ENCODE peak calls at places on chromosome 1, in four cellular contexts. One of them, this sample, is unnamed. For H3K4me1, the result is how much of the 10 kb centered on the place peaks cover.

GRCh38 chr1:114083186-114083585 is 70.5 kb downstream of the SYT6 start:
- DNase-seq in CD4-positive, CD25-positive, alpha-beta regulatory T cell: no peak
- DNase-seq in IMR-90: no peak
- DNase-seq in breast epithelium: no peak
- DNase-seq in this sample: no peak

GRCh38 chr1:67618285-67619018 is 66.5 kb upstream of the GADD45A start:
- DNase-seq in CD4-positive, CD25-positive, alpha-beta regulatory T cell: no peak
- DNase-seq in IMR-90: peak
- DNase-seq in breast epithelium: peak
- DNase-seq in this sample: peak

GRCh38 chr1:44894591-44894990 is 51.5 kb upstream of the PTCH2 start:
- DNase-seq in CD4-positive, CD25-positive, alpha-beta regulatory T cell: no peak
- DNase-seq in IMR-90: peak
- DNase-seq in breast epithelium: no peak
- DNase-seq in this sample: peak

GRCh38 chr1:115275216-115275615 is 62.8 kb downstream of the NGF start:
- DNase-seq in CD4-positive, CD25-positive, alpha-beta regulatory T cell: peak
- DNase-seq in IMR-90: peak
- DNase-seq in breast epithelium: no peak
- DNase-seq in this sample: no peak

GRCh38 chr1:229300099-229300757 is 29.3 kb downstream of the RAB4A start:
- DNase-seq in CD4-positive, CD25-positive, alpha-beta regulatory T cell: no peak
- DNase-seq in IMR-90: no peak
- DNase-seq in breast epithelium: no peak
- DNase-seq in this sample: no peak

GRCh38 chr1:204102029-204102611 is 29.2 kb downstream of the SOX13 start:
- DNase-seq in CD4-positive, CD25-positive, alpha-beta regulatory T cell: peak
- DNase-seq in IMR-90: no peak
- DNase-seq in breast epithelium: no peak
- DNase-seq in this sample: peak

GRCh38 chr1:185838111-185838510 is 103.9 kb downstream of the HMCN1 start:
- DNase-seq in CD4-positive, CD25-positive, alpha-beta regulatory T cell: no peak
- DNase-seq in IMR-90: no peak
- DNase-seq in breast epithelium: no peak
- DNase-seq in this sample: no peak

GRCh38 chr1:218521414-218522169 is 176.5 kb downstream of the TGFB2 start:
- DNase-seq in CD4-positive, CD25-positive, alpha-beta regulatory T cell: peak
- DNase-seq in IMR-90: peak
- DNase-seq in breast epithelium: no peak
- DNase-seq in this sample: no peak

GRCh38 chr1:115437146-115437639 is 99.1 kb upstream of the NGF start:
- DNase-seq in CD4-positive, CD25-positive, alpha-beta regulatory T cell: no peak
- DNase-seq in IMR-90: no peak
- DNase-seq in breast epithelium: no peak
- DNase-seq in this sample: no peak

GRCh38 chr1:245001252-245001651 is 136.9 kb upstream of the HNRNPU start:
- DNase-seq in CD4-positive, CD25-positive, alpha-beta regulatory T cell: no peak
- DNase-seq in IMR-90: no peak
- DNase-seq in breast epithelium: no peak
- DNase-seq in this sample: no peak

GRCh38 chr1:82837261-82837660 is 1036.5 kb downstream of the ADGRL2 start:
- DNase-seq in CD4-positive, CD25-positive, alpha-beta regulatory T cell: no peak
- DNase-seq in IMR-90: no peak
- DNase-seq in breast epithelium: no peak
- DNase-seq in this sample: no peak

GRCh38 chr1:205458777-205459566 is 3.1 kb upstream of the BLACAT1 start:
- DNase-seq in CD4-positive, CD25-positive, alpha-beta regulatory T cell: peak
- DNase-seq in IMR-90: peak
- DNase-seq in breast epithelium: no peak
- DNase-seq in this sample: peak

GRCh38 chr1:83999316-83999819 is 436 bp upstream of the TTLL7 start:
- DNase-seq in CD4-positive, CD25-positive, alpha-beta regulatory T cell: peak
- DNase-seq in IMR-90: peak
- DNase-seq in breast epithelium: no peak
- DNase-seq in this sample: peak

DNA sequence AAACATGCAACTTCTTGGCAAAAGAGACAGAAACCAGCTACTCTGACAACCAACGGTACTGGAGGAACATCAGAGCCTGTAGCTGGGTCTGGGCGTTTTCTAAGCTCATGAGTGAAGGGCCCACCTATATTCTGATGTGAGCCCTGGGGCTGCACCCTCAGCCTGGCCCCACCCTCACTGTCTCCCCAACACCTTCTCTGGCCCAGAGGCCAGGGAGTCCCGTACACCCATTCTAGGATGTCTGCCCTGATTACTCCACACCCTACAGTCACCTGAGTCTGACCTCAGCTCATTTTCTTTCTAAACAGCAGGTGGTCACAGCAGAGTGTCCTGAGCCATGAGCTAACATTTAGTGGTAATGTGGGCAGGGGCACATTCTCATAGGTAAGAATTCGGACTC is 439.2 kb downstream of the MATN1 start:
- DNase-seq in CD4-positive, CD25-positive, alpha-beta regulatory T cell: no peak
- DNase-seq in IMR-90: no peak
- DNase-seq in breast epithelium: no peak
- DNase-seq in this sample: no peak
- H3K4me1 ChIP-seq in CD4-positive, CD25-positive, alpha-beta regulatory T cell: under half
- H3K4me1 ChIP-seq in IMR-90: under half
- H3K4me1 ChIP-seq in breast epithelium: under half
- H3K4me1 ChIP-seq in this sample: under half

GRCh38 chr1:225771661-225772322 is 5.8 kb upstream of the SRP9 start:
- DNase-seq in CD4-positive, CD25-positive, alpha-beta regulatory T cell: no peak
- DNase-seq in IMR-90: no peak
- DNase-seq in breast epithelium: no peak
- DNase-seq in this sample: no peak

GRCh38 chr1:225774276-225775147 is 3.1 kb upstream of the SRP9 start:
- DNase-seq in CD4-positive, CD25-positive, alpha-beta regulatory T cell: no peak
- DNase-seq in IMR-90: no peak
- DNase-seq in breast epithelium: no peak
- DNase-seq in this sample: no peak

GRCh38 chr1:225770586-225771248 is 6.9 kb upstream of the SRP9 start:
- DNase-seq in CD4-positive, CD25-positive, alpha-beta regulatory T cell: no peak
- DNase-seq in IMR-90: no peak
- DNase-seq in breast epithelium: no peak
- DNase-seq in this sample: no peak

GRCh38 chr1:225772848-225773247 is 4.8 kb upstream of the SRP9 start:
- DNase-seq in CD4-positive, CD25-positive, alpha-beta regulatory T cell: no peak
- DNase-seq in IMR-90: no peak
- DNase-seq in breast epithelium: no peak
- DNase-seq in this sample: no peak

DNA sequence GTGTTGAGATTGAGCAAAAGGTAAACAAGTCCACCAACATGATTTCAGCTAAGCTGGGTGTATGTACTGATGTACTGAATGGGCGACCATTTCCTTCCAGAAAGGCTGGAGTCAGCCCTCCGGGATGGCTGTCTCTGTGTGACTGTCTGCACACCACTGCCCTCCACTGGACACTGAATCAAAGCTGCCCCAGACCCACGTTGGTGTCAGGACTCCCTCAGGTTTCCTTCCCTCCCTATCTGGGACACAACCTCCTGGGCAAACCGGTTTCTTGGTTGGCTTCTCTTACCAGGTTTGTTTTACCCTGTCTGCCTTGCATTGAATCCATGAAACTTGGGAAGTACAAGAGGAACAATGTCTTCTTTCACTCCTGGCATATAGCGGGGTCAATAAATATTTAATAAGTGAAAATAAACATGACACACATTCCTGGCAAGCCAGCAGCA is 5.3 kb upstream of the SRP9 start:
- DNase-seq in CD4-positive, CD25-positive, alpha-beta regulatory T cell: peak
- DNase-seq in IMR-90: peak
- DNase-seq in breast epithelium: peak
- DNase-seq in this sample: peak
- H3K4me1 ChIP-seq in CD4-positive, CD25-positive, alpha-beta regulatory T cell: under half
- H3K4me1 ChIP-seq in IMR-90: under half
- H3K4me1 ChIP-seq in breast epithelium: under half
- H3K4me1 ChIP-seq in this sample: under half

GRCh38 chr1:155068599-155068998 is 5.1 kb downstream of the EFNA4 start:
- DNase-seq in CD4-positive, CD25-positive, alpha-beta regulatory T cell: no peak
- DNase-seq in IMR-90: no peak
- DNase-seq in breast epithelium: no peak
- DNase-seq in this sample: no peak
- H3K4me1 ChIP-seq in CD4-positive, CD25-positive, alpha-beta regulatory T cell: under half
- H3K4me1 ChIP-seq in IMR-90: under half
- H3K4me1 ChIP-seq in breast epithelium: under half
- H3K4me1 ChIP-seq in this sample: under half

GRCh38 chr1:113008365-113008714 is 52.3 kb upstream of the SLC16A1 start:
- DNase-seq in CD4-positive, CD25-positive, alpha-beta regulatory T cell: no peak
- DNase-seq in IMR-90: no peak
- DNase-seq in breast epithelium: no peak
- DNase-seq in this sample: no peak
- H3K4me1 ChIP-seq in CD4-positive, CD25-positive, alpha-beta regulatory T cell: under half
- H3K4me1 ChIP-seq in IMR-90: under half
- H3K4me1 ChIP-seq in breast epithelium: under half
- H3K4me1 ChIP-seq in this sample: under half

GRCh38 chr1:160674415-160674814 is 27.6 kb upstream of the SLAMF1 start:
- DNase-seq in CD4-positive, CD25-positive, alpha-beta regulatory T cell: no peak
- DNase-seq in IMR-90: no peak
- DNase-seq in breast epithelium: no peak
- DNase-seq in this sample: no peak

GRCh38 chr1:160671603-160672002 is 24.8 kb upstream of the SLAMF1 start:
- DNase-seq in CD4-positive, CD25-positive, alpha-beta regulatory T cell: no peak
- DNase-seq in IMR-90: no peak
- DNase-seq in breast epithelium: no peak
- DNase-seq in this sample: no peak

GRCh38 chr1:160672789-160673695 is 26.2 kb upstream of the SLAMF1 start:
- DNase-seq in CD4-positive, CD25-positive, alpha-beta regulatory T cell: peak
- DNase-seq in IMR-90: no peak
- DNase-seq in breast epithelium: no peak
- DNase-seq in this sample: no peak

GRCh38 chr1:160670701-160671100 is 23.9 kb upstream of the SLAMF1 start:
- DNase-seq in CD4-positive, CD25-positive, alpha-beta regulatory T cell: no peak
- DNase-seq in IMR-90: no peak
- DNase-seq in breast epithelium: no peak
- DNase-seq in this sample: no peak

DNA sequence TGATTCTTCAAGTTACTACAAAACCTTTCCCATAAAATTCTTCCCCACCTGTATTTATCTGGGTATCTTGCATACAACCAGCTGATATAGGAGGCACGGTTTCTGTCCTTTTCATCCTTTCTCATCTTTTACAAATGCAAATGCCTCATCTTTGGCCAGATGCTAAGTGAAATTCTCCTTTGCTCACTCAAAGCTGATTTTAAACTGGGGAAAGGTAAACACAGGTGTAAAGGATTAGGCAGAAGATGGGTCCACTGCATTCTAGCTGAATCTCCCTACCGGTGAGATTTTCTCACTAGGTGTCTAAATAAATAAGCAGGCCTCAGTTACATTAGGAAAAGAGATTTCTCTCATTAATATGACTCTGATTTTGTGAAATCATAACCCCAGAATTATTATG is 25.3 kb upstream of the SLAMF1 start:
- DNase-seq in CD4-positive, CD25-positive, alpha-beta regulatory T cell: no peak
- DNase-seq in IMR-90: no peak
- DNase-seq in breast epithelium: no peak
- DNase-seq in this sample: no peak
- H3K4me1 ChIP-seq in CD4-positive, CD25-positive, alpha-beta regulatory T cell: under half
- H3K4me1 ChIP-seq in IMR-90: under half
- H3K4me1 ChIP-seq in breast epithelium: under half
- H3K4me1 ChIP-seq in this sample: under half

DNA sequence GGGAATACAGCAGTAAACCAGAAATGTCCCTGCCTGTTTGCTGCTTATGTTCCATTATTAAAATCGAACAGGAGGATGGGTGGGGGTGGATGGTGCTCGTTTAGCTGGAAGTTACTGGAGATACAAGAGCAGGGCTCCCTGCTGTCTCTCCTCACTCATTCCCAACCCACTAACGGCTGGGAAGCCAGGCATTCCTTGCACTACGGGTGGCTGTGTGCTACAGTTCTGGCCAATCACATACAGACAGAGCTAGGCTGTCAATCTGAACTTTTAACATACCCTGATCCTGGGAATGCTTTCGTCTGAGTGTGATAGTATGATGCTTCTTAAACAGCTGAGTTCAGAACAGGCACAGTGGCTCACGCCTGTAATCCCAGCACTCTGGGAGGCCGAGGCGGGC is 7.0 kb downstream of the SIPA1L2 start:
- DNase-seq in CD4-positive, CD25-positive, alpha-beta regulatory T cell: no peak
- DNase-seq in IMR-90: no peak
- DNase-seq in breast epithelium: no peak
- DNase-seq in this sample: no peak
- H3K4me1 ChIP-seq in CD4-positive, CD25-positive, alpha-beta regulatory T cell: under half
- H3K4me1 ChIP-seq in IMR-90: under half
- H3K4me1 ChIP-seq in breast epithelium: under half
- H3K4me1 ChIP-seq in this sample: under half

DNA sequence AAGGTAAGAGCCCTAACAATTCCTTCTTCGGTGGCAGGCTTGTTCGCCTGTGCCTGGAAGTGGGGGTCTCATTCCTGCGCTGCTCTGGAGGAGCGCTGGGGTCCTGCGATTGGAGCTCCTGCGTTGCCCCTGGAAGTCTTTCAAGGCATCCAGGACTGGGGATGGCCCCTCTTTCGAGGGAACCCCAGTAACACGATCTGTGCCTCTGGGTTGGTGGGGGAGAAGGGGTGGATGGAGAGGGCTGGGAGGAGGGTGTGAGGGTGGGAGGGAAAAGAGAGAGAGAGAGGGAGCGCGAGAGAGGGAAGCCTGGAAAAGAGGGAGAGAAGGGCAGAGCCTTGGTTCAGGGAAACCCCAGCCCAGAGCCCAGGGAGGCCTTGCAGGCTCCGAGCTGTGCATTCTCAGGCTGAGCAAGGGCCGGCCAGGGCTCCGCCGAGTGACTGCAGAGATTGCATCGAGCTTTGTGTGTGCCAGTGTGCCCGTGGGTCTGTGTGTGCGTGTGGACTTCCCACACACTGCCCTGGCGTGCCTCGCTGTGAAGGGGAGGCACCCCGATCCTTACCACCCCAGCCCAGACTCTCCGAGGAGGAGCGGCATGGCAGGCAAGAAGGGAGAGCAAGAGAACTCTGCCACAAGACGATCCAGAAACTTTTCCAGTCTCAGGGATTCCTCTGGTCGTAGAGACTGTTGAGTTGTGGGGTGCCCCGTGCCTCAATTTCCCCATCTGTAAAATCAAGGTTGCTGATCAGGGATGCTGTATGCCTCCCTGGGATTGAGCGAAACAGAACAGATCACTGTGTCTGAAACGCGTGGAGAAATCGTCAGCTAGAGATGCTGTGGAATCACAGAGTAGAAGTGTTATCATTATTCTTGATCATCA is 609 bp downstream of the BCL9 start:
- DNase-seq in CD4-positive, CD25-positive, alpha-beta regulatory T cell: peak
- DNase-seq in IMR-90: peak
- DNase-seq in breast epithelium: peak
- DNase-seq in this sample: no peak
- H3K4me1 ChIP-seq in CD4-positive, CD25-positive, alpha-beta regulatory T cell: half or more
- H3K4me1 ChIP-seq in IMR-90: under half
- H3K4me1 ChIP-seq in breast epithelium: under half
- H3K4me1 ChIP-seq in this sample: under half

GRCh38 chr1:164638506-164639202 is 79.7 kb downstream of the PBX1 start:
- DNase-seq in CD4-positive, CD25-positive, alpha-beta regulatory T cell: no peak
- DNase-seq in IMR-90: no peak
- DNase-seq in breast epithelium: no peak
- DNase-seq in this sample: no peak

GRCh38 chr1:164644268-164644667 is 85.3 kb downstream of the PBX1 start:
- DNase-seq in CD4-positive, CD25-positive, alpha-beta regulatory T cell: no peak
- DNase-seq in IMR-90: no peak
- DNase-seq in breast epithelium: no peak
- DNase-seq in this sample: no peak

GRCh38 chr1:164637461-164638375 is 78.7 kb downstream of the PBX1 start:
- DNase-seq in CD4-positive, CD25-positive, alpha-beta regulatory T cell: no peak
- DNase-seq in IMR-90: peak
- DNase-seq in breast epithelium: peak
- DNase-seq in this sample: peak

GRCh38 chr1:164640673-164641352 is 81.8 kb downstream of the PBX1 start:
- DNase-seq in CD4-positive, CD25-positive, alpha-beta regulatory T cell: no peak
- DNase-seq in IMR-90: no peak
- DNase-seq in breast epithelium: peak
- DNase-seq in this sample: no peak

GRCh38 chr1:164641353-164641730 is 82.4 kb downstream of the PBX1 start:
- DNase-seq in CD4-positive, CD25-positive, alpha-beta regulatory T cell: no peak
- DNase-seq in IMR-90: peak
- DNase-seq in breast epithelium: no peak
- DNase-seq in this sample: no peak
- H3K4me1 ChIP-seq in CD4-positive, CD25-positive, alpha-beta regulatory T cell: under half
- H3K4me1 ChIP-seq in IMR-90: under half
- H3K4me1 ChIP-seq in breast epithelium: under half
- H3K4me1 ChIP-seq in this sample: under half